ENCODE peak calls at places on chromosomes 7 and 10, in nine cellular contexts. One of them, this sample, is unnamed.

GRCh38 chr10:122643931-122644534 is 55.6 kb downstream of the C10orf120 start:
- DNase-seq in heart right ventricle: no peak
- DNase-seq in heart left ventricle: no peak
- DNase-seq in OCI-LY7: no peak
- DNase-seq in upper lobe of left lung: no peak
- DNase-seq in hepatocyte: no peak
- DNase-seq in HCT116: no peak
- DNase-seq in DND-41: no peak
- DNase-seq in CD8-positive, alpha-beta T cell: no peak
- DNase-seq in this sample: no peak

GRCh38 chr10:4845766-4846165 is 19.8 kb downstream of the AKR1E2 start:
- DNase-seq in heart right ventricle: no peak
- DNase-seq in heart left ventricle: no peak
- DNase-seq in OCI-LY7: no peak
- DNase-seq in upper lobe of left lung: no peak
- DNase-seq in hepatocyte: no peak
- DNase-seq in HCT116: no peak
- DNase-seq in DND-41: no peak
- DNase-seq in CD8-positive, alpha-beta T cell: no peak
- DNase-seq in this sample: no peak

GRCh38 chr7:131225619-131226101 is 102.0 kb upstream of the MKLN1 start:
- DNase-seq in heart right ventricle: peak; percentile 16
- DNase-seq in heart left ventricle: peak; percentile 54
- DNase-seq in OCI-LY7: no peak
- DNase-seq in upper lobe of left lung: peak; percentile 84
- DNase-seq in hepatocyte: peak; percentile 74
- DNase-seq in HCT116: no peak
- DNase-seq in DND-41: no peak
- DNase-seq in CD8-positive, alpha-beta T cell: no peak
- DNase-seq in this sample: no peak

GRCh38 chr10:17005621-17006566 is 123.7 kb downstream of the CUBN start:
- DNase-seq in heart right ventricle: no peak
- DNase-seq in heart left ventricle: no peak
- DNase-seq in OCI-LY7: no peak
- DNase-seq in upper lobe of left lung: no peak
- DNase-seq in hepatocyte: no peak
- DNase-seq in HCT116: no peak
- DNase-seq in DND-41: no peak
- DNase-seq in CD8-positive, alpha-beta T cell: no peak
- DNase-seq in this sample: no peak

GRCh38 chr10:124946945-124947344 is 5.0 kb downstream of the ZRANB1 start:
- DNase-seq in heart right ventricle: no peak
- DNase-seq in heart left ventricle: no peak
- DNase-seq in OCI-LY7: no peak
- DNase-seq in upper lobe of left lung: no peak
- DNase-seq in hepatocyte: no peak
- DNase-seq in HCT116: no peak
- DNase-seq in DND-41: no peak
- DNase-seq in CD8-positive, alpha-beta T cell: no peak
- DNase-seq in this sample: no peak

GRCh38 chr7:8215648-8216047 is 46.3 kb downstream of the ICA1 start:
- DNase-seq in heart right ventricle: no peak
- DNase-seq in heart left ventricle: no peak
- DNase-seq in OCI-LY7: no peak
- DNase-seq in upper lobe of left lung: no peak
- DNase-seq in hepatocyte: no peak
- DNase-seq in HCT116: no peak
- DNase-seq in DND-41: no peak
- DNase-seq in CD8-positive, alpha-beta T cell: no peak
- DNase-seq in this sample: no peak

GRCh38 chr7:27774717-27775328 is 34.9 kb downstream of the TAX1BP1 start:
- DNase-seq in heart right ventricle: no peak
- DNase-seq in heart left ventricle: no peak
- DNase-seq in OCI-LY7: peak; percentile 53
- DNase-seq in upper lobe of left lung: no peak
- DNase-seq in hepatocyte: peak; percentile 50
- DNase-seq in HCT116: peak; percentile 12
- DNase-seq in DND-41: no peak
- DNase-seq in CD8-positive, alpha-beta T cell: no peak
- DNase-seq in this sample: no peak

GRCh38 chr10:121135512-121135911 is 284.4 kb downstream of the WDR11 start:
- DNase-seq in heart right ventricle: no peak
- DNase-seq in heart left ventricle: no peak
- DNase-seq in OCI-LY7: no peak
- DNase-seq in upper lobe of left lung: no peak
- DNase-seq in hepatocyte: no peak
- DNase-seq in HCT116: no peak
- DNase-seq in DND-41: no peak
- DNase-seq in CD8-positive, alpha-beta T cell: no peak
- DNase-seq in this sample: no peak

GRCh38 chr10:67520924-67521520 is 175.0 kb downstream of the CTNNA3 start:
- DNase-seq in heart right ventricle: no peak
- DNase-seq in heart left ventricle: no peak
- DNase-seq in OCI-LY7: peak; percentile 52
- DNase-seq in upper lobe of left lung: no peak
- DNase-seq in hepatocyte: peak; percentile 76
- DNase-seq in HCT116: peak; percentile 50
- DNase-seq in DND-41: peak; percentile 36
- DNase-seq in CD8-positive, alpha-beta T cell: no peak
- DNase-seq in this sample: peak; percentile 49

GRCh38 chr7:135078051-135078450 is 69.8 kb upstream of the TMEM140 start:
- DNase-seq in heart right ventricle: no peak
- DNase-seq in heart left ventricle: no peak
- DNase-seq in OCI-LY7: no peak
- DNase-seq in upper lobe of left lung: no peak
- DNase-seq in hepatocyte: no peak
- DNase-seq in HCT116: no peak
- DNase-seq in DND-41: no peak
- DNase-seq in CD8-positive, alpha-beta T cell: no peak
- DNase-seq in this sample: no peak

GRCh38 chr10:123007558-123008378 is 827 bp downstream of the IKZF5 start:
- DNase-seq in heart right ventricle: no peak
- DNase-seq in heart left ventricle: no peak
- DNase-seq in OCI-LY7: peak; percentile 75
- DNase-seq in upper lobe of left lung: peak; percentile 81
- DNase-seq in hepatocyte: peak; percentile 80
- DNase-seq in HCT116: peak; percentile 43
- DNase-seq in DND-41: peak; percentile 44
- DNase-seq in CD8-positive, alpha-beta T cell: peak; percentile 56
- DNase-seq in this sample: peak; percentile 81

GRCh38 chr7:107473975-107474598 is 4.2 kb downstream of the GPR22 start:
- DNase-seq in heart right ventricle: no peak
- DNase-seq in heart left ventricle: no peak
- DNase-seq in OCI-LY7: no peak
- DNase-seq in upper lobe of left lung: no peak
- DNase-seq in hepatocyte: no peak
- DNase-seq in HCT116: no peak
- DNase-seq in DND-41: no peak
- DNase-seq in CD8-positive, alpha-beta T cell: no peak
- DNase-seq in this sample: no peak

GRCh38 chr7:52634996-52635395 is 400.4 kb upstream of the POM121L12 start:
- DNase-seq in heart right ventricle: no peak
- DNase-seq in heart left ventricle: no peak
- DNase-seq in OCI-LY7: no peak
- DNase-seq in upper lobe of left lung: no peak
- DNase-seq in hepatocyte: peak; percentile 65
- DNase-seq in HCT116: no peak
- DNase-seq in DND-41: no peak
- DNase-seq in CD8-positive, alpha-beta T cell: no peak
- DNase-seq in this sample: no peak

GRCh38 chr7:148306759-148307158 is 283.8 kb upstream of the C7orf33 start:
- DNase-seq in heart right ventricle: no peak
- DNase-seq in heart left ventricle: no peak
- DNase-seq in OCI-LY7: peak; percentile 23
- DNase-seq in upper lobe of left lung: no peak
- DNase-seq in hepatocyte: no peak
- DNase-seq in HCT116: no peak
- DNase-seq in DND-41: no peak
- DNase-seq in CD8-positive, alpha-beta T cell: no peak
- DNase-seq in this sample: no peak

GRCh38 chr10:121659236-121659635 is 61.0 kb upstream of the FGFR2 start:
- DNase-seq in heart right ventricle: no peak
- DNase-seq in heart left ventricle: no peak
- DNase-seq in OCI-LY7: no peak
- DNase-seq in upper lobe of left lung: no peak
- DNase-seq in hepatocyte: no peak
- DNase-seq in HCT116: no peak
- DNase-seq in DND-41: no peak
- DNase-seq in CD8-positive, alpha-beta T cell: no peak
- DNase-seq in this sample: no peak

GRCh38 chr10:73433538-73433867 is at the start of gene MSS51:
- DNase-seq in heart right ventricle: no peak
- DNase-seq in heart left ventricle: peak; percentile 59
- DNase-seq in OCI-LY7: no peak
- DNase-seq in upper lobe of left lung: no peak
- DNase-seq in hepatocyte: no peak
- DNase-seq in HCT116: no peak
- DNase-seq in DND-41: no peak
- DNase-seq in CD8-positive, alpha-beta T cell: no peak
- DNase-seq in this sample: no peak

GRCh38 chr10:17273403-17273802 is 45.4 kb downstream of the VIM start:
- DNase-seq in heart right ventricle: no peak
- DNase-seq in heart left ventricle: no peak
- DNase-seq in OCI-LY7: no peak
- DNase-seq in upper lobe of left lung: no peak
- DNase-seq in hepatocyte: peak; percentile 79
- DNase-seq in HCT116: peak; percentile 22
- DNase-seq in DND-41: no peak
- DNase-seq in CD8-positive, alpha-beta T cell: no peak
- DNase-seq in this sample: no peak

GRCh38 chr10:7320072-7320471 is 90.8 kb downstream of the SFMBT2 start:
- DNase-seq in heart right ventricle: no peak
- DNase-seq in heart left ventricle: no peak
- DNase-seq in OCI-LY7: no peak
- DNase-seq in upper lobe of left lung: no peak
- DNase-seq in hepatocyte: no peak
- DNase-seq in HCT116: no peak
- DNase-seq in DND-41: no peak
- DNase-seq in CD8-positive, alpha-beta T cell: no peak
- DNase-seq in this sample: no peak
- H3K27ac ChIP-seq in heart right ventricle: no peak overlapping the region
- H3K27ac ChIP-seq in heart left ventricle: no peak overlapping the region
- H3K27ac ChIP-seq in OCI-LY7: no peak overlapping the region
- H3K27ac ChIP-seq in upper lobe of left lung: no peak overlapping the region
- H3K27ac ChIP-seq in hepatocyte: no peak overlapping the region
- H3K27ac ChIP-seq in HCT116: no peak overlapping the region
- H3K27ac ChIP-seq in DND-41: no peak overlapping the region
- H3K27ac ChIP-seq in CD8-positive, alpha-beta T cell: no peak overlapping the region
- H3K27ac ChIP-seq in this sample: no peak overlapping the region

GRCh38 chr10:71244638-71245419 is 32.5 kb downstream of the UNC5B start:
- DNase-seq in heart right ventricle: peak; percentile 72
- DNase-seq in heart left ventricle: peak; percentile 86
- DNase-seq in OCI-LY7: no peak
- DNase-seq in upper lobe of left lung: no peak
- DNase-seq in hepatocyte: peak; percentile 66
- DNase-seq in HCT116: no peak
- DNase-seq in DND-41: no peak
- DNase-seq in CD8-positive, alpha-beta T cell: no peak
- DNase-seq in this sample: no peak
- H3K4me3 ChIP-seq in heart right ventricle: no peak overlapping the region
- H3K4me3 ChIP-seq in heart left ventricle: peak overlapping the region; percentile 4
- H3K4me3 ChIP-seq in OCI-LY7: no peak overlapping the region
- H3K4me3 ChIP-seq in upper lobe of left lung: peak overlapping the region; percentile 23
- H3K4me3 ChIP-seq in hepatocyte: no peak overlapping the region
- H3K4me3 ChIP-seq in HCT116: no peak overlapping the region
- H3K4me3 ChIP-seq in DND-41: no peak overlapping the region
- H3K4me3 ChIP-seq in CD8-positive, alpha-beta T cell: no peak overlapping the region
- H3K4me3 ChIP-seq in this sample: no peak overlapping the region

DNA sequence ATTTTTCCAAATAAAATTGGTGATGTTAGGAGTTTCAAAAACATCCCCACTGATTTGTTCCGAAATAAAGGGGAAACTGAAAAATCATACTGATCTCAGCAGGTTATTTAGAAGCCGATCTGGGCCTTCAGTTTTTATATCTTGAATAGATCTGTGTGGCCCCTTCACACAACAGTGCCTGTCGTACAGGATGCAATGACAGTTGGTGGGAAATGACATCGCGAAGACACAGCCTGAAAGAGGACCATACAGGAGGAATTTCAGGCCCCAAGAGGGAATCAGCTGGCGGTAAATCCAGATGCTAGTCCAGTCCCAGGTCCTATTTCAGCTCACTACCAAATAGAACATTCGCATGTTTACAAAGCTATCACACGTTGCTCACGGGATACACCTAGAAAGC is 3.0 kb downstream of the H2BK1 start:
- DNase-seq in heart right ventricle: no peak
- DNase-seq in heart left ventricle: no peak
- DNase-seq in OCI-LY7: no peak
- DNase-seq in upper lobe of left lung: no peak
- DNase-seq in hepatocyte: no peak
- DNase-seq in HCT116: no peak
- DNase-seq in DND-41: no peak
- DNase-seq in CD8-positive, alpha-beta T cell: no peak
- DNase-seq in this sample: peak; percentile 27
- H3K27ac ChIP-seq in heart right ventricle: no peak overlapping the region
- H3K27ac ChIP-seq in heart left ventricle: no peak overlapping the region
- H3K27ac ChIP-seq in OCI-LY7: no peak overlapping the region
- H3K27ac ChIP-seq in upper lobe of left lung: no peak overlapping the region
- H3K27ac ChIP-seq in hepatocyte: no peak overlapping the region
- H3K27ac ChIP-seq in HCT116: no peak overlapping the region
- H3K27ac ChIP-seq in DND-41: no peak overlapping the region
- H3K27ac ChIP-seq in CD8-positive, alpha-beta T cell: no peak overlapping the region
- H3K27ac ChIP-seq in this sample: peak overlapping the region; percentile 47

DNA sequence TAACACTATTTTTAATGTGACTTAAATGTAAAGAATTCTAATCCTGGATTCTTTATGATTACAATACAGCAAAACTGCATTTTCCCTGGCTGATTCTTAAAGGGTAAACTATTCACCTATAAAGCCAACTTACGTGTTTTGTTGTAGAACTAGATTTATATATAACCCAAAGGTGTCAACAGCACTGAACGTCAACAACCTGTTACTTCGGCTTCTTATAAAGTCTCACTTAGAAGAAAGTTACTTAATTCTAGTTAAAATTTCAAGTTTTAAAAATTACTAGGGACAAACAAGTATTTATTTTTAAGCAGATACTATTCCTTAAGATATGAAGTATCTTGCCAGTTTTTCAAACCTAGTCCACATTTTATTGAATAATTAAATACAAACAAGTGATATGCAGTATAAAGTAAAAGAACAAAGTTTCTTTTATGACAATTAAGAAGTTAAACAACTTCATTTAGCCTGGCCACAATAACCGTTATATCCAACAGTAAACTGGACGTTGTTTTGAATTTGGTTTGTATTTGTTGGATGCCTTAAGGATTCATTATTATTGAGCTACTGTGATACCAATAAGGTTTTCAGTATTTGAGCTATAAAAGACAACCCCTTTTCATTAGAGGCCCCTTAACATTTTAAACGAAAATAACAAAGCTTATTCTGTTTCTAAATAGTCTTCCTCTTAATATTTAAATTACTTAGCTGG is 83.2 kb downstream of the SNX10 start:
- DNase-seq in heart right ventricle: no peak
- DNase-seq in heart left ventricle: no peak
- DNase-seq in OCI-LY7: no peak
- DNase-seq in upper lobe of left lung: no peak
- DNase-seq in hepatocyte: no peak
- DNase-seq in HCT116: no peak
- DNase-seq in DND-41: no peak
- DNase-seq in CD8-positive, alpha-beta T cell: no peak
- DNase-seq in this sample: no peak
- H3K4me3 ChIP-seq in heart right ventricle: no peak overlapping the region
- H3K4me3 ChIP-seq in heart left ventricle: no peak overlapping the region
- H3K4me3 ChIP-seq in OCI-LY7: no peak overlapping the region
- H3K4me3 ChIP-seq in upper lobe of left lung: peak overlapping the region; percentile 61
- H3K4me3 ChIP-seq in hepatocyte: no peak overlapping the region
- H3K4me3 ChIP-seq in HCT116: no peak overlapping the region
- H3K4me3 ChIP-seq in DND-41: no peak overlapping the region
- H3K4me3 ChIP-seq in CD8-positive, alpha-beta T cell: no peak overlapping the region
- H3K4me3 ChIP-seq in this sample: no peak overlapping the region

This sample was measured in CD4-positive, CD25-positive, alpha-beta regulatory T cell.